ENCODE peak calls at places on chromosomes 4 and X, in five cellular contexts. W, Z, E, Y and N are unnamed samples.

GRCh38 chr4:1512738-1513660 is 106.8 kb upstream of the NKX1-1 start:
- DNase-seq in Z (no peak), Y (peak; percentile 92), E (peak; percentile 25), W (peak; percentile 57), N (peak; percentile 62)

GRCh38 chrX:26845051-26845450 is 618.1 kb downstream of the PPP4R3C start:
- DNase-seq in W (no peak), Z (no peak), E (no peak), Y (no peak), N (no peak)

GRCh38 chrX:67596839-67597790 is 53.3 kb downstream of the AR start:
- DNase-seq in Z (no peak), E (no peak), W (no peak), Y (no peak), N (no peak)

GRCh38 chr4:184617611-184618196 is 31.5 kb downstream of the CASP3 start:
- DNase-seq in W (peak; percentile 48), Z (no peak), E (peak; percentile 11), Y (peak; percentile 65), N (peak; percentile 56)

GRCh38 chrX:107600366-107600765 is 27.9 kb upstream of the PRPS1 start:
- DNase-seq in Z (no peak), W (no peak), Y (no peak), E (no peak), N (no peak)

GRCh38 chr4:146333187-146333894 is 119.0 kb downstream of the REELD1 start:
- DNase-seq in Z (no peak), Y (no peak), W (no peak), E (peak; percentile 10), N (no peak)

GRCh38 chr4:158496030-158496741 is 25.5 kb upstream of the RXFP1 start:
- DNase-seq in Z (no peak), E (peak; percentile 43), W (peak; percentile 62), Y (no peak), N (peak; percentile 44)

GRCh38 chrX:153381684-153382532 is 19.2 kb downstream of the PNMA6E start:
- DNase-seq in E (no peak), Y (no peak), Z (no peak), W (peak; percentile 75), N (no peak)

GRCh38 chrX:49278081-49278480 is 8.5 kb downstream of the PPP1R3F start:
- DNase-seq in W (no peak), E (no peak), Y (no peak), Z (peak; percentile 40), N (no peak)

GRCh38 chrX:132030264-132030663 is 7.2 kb downstream of the STK26 start:
- DNase-seq in W (no peak), Y (no peak), E (no peak), Z (no peak), N (no peak)

GRCh38 chrX:136754641-136755040 is 26.1 kb downstream of the ARHGEF6 start:
- DNase-seq in E (no peak), Z (peak; percentile 64), Y (no peak), W (no peak), N (no peak)

GRCh38 chr4:125390126-125390525 is 75.4 kb downstream of the FAT4 start:
- DNase-seq in Z (no peak), Y (no peak), E (no peak), W (no peak), N (no peak)

GRCh38 chr4:106609917-106610316 is 241.3 kb upstream of the GIMD1 start:
- DNase-seq in E (no peak), W (no peak), Y (peak; percentile 48), Z (no peak), N (no peak)

GRCh38 chrX:119833905-119834304 is 18.9 kb downstream of the UPF3B start:
- DNase-seq in E (no peak), W (no peak), Z (no peak), Y (no peak), N (no peak)

GRCh38 chr4:21205821-21206531 is 505.7 kb downstream of the PACRGL start:
- DNase-seq in Y (no peak), E (no peak), W (no peak), Z (no peak), N (no peak)

GRCh38 chr4:8376361-8377102 is 64.0 kb downstream of the ACOX3 start:
- DNase-seq in E (no peak), Z (peak; percentile 60), W (no peak), Y (no peak), N (no peak)

DNA sequence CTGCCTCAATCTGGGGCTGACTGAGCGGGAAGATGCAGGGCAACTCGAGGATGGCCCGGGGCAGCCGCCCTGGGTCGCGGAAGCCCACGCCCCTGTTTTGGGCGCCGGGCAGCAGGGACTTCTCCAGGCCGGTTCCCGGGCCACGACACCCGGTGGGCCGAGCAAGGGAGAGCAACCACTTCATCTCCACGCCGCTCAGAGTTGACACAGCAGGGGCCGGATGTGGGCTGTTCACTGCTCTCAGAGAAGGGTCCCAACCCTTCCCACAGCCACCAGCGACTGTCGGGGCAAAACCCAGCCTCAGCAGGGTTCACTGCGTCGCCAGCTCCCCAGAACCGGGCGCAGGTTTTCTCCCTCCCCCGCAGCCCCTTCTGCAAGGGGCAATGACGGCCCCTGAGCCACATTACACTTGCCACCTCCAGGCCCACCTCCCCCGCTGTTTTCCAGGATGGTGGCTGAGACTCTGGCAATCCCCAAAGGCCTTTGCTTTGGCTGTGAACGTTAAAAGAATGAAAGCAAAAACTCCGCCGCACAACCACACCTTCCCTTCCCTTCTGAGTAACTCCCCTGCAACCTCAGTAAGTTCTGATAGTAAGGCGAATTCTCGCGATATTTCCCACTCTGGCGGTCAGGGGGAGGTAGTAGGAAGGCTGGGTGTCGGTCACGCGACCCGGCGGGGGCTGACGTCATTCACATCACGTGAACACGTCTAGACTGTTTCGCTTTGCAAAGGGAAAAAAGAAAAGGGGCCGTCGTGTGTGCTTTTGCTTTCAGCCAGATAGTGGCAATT is 718 bp upstream of the CAMK2D start:
- DNase-seq in Y (peak; percentile 99), E (peak; percentile 99), Z (peak; percentile 100), W (peak; percentile 77), N (peak; percentile 99)
- TF ChIP-seq POLR2A in Y (peak; percentile 70), E (peak; percentile 99), Z (peak; percentile 97), W (no peak), N (peak; percentile 99)

GRCh38 chrX:12975999-12976558 is 1.2 kb downstream of the TMSB4X start:
- DNase-seq in E (no peak), Z (no peak), Y (peak; percentile 72), W (peak; percentile 74), N (peak; percentile 40)
- TF ChIP-seq POLR2AphosphoS5 in E (no peak), Z (no peak), Y (no peak), W (no peak), N (no peak)

GRCh38 chr4:113390850-113391249 is 341.4 kb downstream of the ANK2 start:
- DNase-seq in Z (no peak), Y (no peak), W (no peak), E (no peak), N (no peak)

GRCh38 chr4:113397114-113397701 is 347.8 kb downstream of the ANK2 start:
- DNase-seq in Y (no peak), E (no peak), Z (no peak), W (no peak), N (no peak)

GRCh38 chr4:113398441-113399143 is 349.1 kb downstream of the ANK2 start:
- DNase-seq in Y (no peak), E (no peak), Z (no peak), W (no peak), N (no peak)

GRCh38 chr4:113394108-113394729 is 344.8 kb downstream of the ANK2 start:
- DNase-seq in E (no peak), Y (no peak), W (no peak), Z (no peak), N (no peak)

DNA sequence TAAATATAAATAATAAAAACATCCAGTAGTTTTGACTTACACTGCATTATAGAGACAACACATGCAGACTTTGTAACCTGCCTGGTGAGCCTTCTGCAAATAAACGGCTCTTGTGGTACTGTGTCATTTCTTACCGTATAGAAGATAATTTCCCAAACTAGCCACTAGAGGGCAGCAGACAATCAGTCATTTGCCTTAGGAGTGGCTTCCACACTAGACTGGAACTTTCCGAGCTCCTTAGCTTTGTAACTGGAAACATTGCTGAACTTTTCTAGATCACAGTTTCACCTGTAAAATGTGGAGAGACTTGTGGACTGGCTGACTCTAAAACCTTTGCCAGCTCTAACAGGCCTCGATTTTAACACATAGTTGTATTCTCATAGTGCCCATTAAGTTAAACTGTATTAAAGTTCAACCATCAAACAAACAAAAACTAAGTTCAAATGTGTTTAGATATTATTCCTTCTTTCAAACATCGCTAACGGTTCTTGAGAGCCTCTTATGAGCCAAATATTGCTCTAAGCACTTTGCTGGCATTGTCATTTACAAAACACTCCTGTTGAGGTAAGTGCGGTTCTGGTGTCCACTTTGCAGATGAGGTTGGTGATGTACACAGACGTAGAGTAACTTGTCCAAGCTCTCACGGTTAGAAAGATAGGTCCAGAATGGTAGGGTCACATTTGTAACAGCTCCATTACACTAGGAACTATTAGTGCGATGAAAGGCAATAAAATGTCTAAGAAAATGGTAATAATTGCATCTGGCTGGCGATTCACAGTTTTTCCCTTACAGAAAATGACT is 345.5 kb downstream of the ANK2 start:
- DNase-seq in Y (no peak), Z (peak; percentile 66), E (peak; percentile 35), W (peak; percentile 76), N (peak; percentile 37)
- TF ChIP-seq EP300 in Y (no peak), Z (no peak), E (no peak), W (no peak), N (no peak)

GRCh38 chr4:56430203-56430602 is 5.2 kb downstream of the PPAT start:
- DNase-seq in E (no peak), Y (no peak), Z (no peak), W (no peak), N (no peak)

GRCh38 chr4:56434599-56435000 is 815 bp downstream of the PPAT start:
- DNase-seq in Y (no peak), E (no peak), W (peak; percentile 81), Z (no peak), N (peak; percentile 59)

GRCh38 chr4:56433280-56433679 is 2.1 kb downstream of the PPAT start:
- DNase-seq in E (no peak), W (no peak), Z (no peak), Y (no peak), N (no peak)

GRCh38 chr4:56435748-56436442 is at the start of gene PAICS:
- DNase-seq in Z (peak; percentile 95), W (peak; percentile 97), Y (peak; percentile 99), E (peak; percentile 95), N (peak; percentile 92)

DNA sequence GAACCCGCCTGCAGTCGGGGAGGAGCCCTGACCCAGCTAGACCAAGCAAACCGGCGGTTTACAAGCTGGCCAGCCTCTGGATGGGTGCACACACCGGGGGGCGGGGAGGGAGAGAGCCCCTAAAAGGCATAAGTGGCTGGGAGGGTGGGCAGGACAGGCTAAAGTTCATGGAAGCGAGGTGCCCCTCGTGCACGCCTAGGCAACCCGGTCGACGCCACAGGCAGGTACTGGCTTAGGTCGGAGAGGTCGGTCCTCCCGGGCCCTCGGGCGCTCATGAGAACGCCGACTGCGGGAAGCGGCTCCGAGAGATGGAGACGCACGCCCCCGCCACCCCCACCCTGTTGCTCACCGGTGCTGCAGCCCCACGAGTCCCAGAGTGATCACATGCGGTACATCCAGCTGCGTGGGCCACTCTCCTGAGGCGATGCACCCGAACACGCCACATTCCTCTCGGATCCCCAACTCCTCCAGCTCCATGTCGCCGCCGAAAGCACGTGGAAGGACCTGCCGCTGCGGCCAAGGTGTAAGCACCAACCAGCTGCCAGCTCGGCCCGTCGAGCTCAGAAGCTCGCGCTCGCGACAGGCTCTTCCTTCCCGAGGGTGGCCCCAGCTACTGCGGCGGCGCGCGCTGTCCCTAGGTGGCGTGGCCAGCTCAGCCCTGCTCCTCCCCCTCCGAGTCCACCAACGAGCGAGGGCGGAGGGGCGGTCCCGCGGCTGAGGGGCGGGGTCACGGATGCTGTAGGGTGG is at the start of gene PPAT:
- DNase-seq in Y (peak; percentile 100), W (peak; percentile 99), E (peak; percentile 99), Z (peak; percentile 99), N (peak; percentile 99)
- TF ChIP-seq POLR2A in Y (no peak), W (peak; percentile 86), E (peak; percentile 49), Z (peak; percentile 28), N (no peak)